ENCODE peak calls at places on chromosomes 7 and 10, in six cellular contexts. C is IMR-90; N is CD8-positive, alpha-beta memory T cell; V is aorta; G is WERI-Rb-1; K is thoracic aorta. T is an unnamed sample.

GRCh38 chr7:24979470-24979862 is 512 bp downstream of the OSBPL3 start:
- DNase-seq in C (peak; percentile 72), N (peak; percentile 75), V (peak; percentile 79), G (peak; percentile 68), K (no peak), T (peak; percentile 88)

GRCh38 chr7:139673230-139673629 is 104.6 kb downstream of the HIPK2 start:
- DNase-seq in C (no peak), N (no peak), V (no peak), G (no peak), K (no peak), T (peak; percentile 77)

GRCh38 chr7:69245646-69246045 is 352.6 kb upstream of the AUTS2 start:
- DNase-seq in C (no peak), N (no peak), V (no peak), G (no peak), K (no peak), T (no peak)

GRCh38 chr10:119246862-119247549 is 39.6 kb downstream of the GRK5 start:
- DNase-seq in C (peak; percentile 97), N (no peak), V (peak; percentile 82), G (no peak), K (peak; percentile 71), T (no peak)

GRCh38 chr10:57925045-57925444 is 342.6 kb downstream of the IPMK start:
- DNase-seq in C (no peak), N (no peak), V (no peak), G (no peak), K (no peak), T (no peak)

GRCh38 chr7:145497911-145498525 is 618.6 kb upstream of the CNTNAP2 start:
- DNase-seq in C (no peak), N (no peak), V (no peak), G (no peak), K (no peak), T (no peak)

GRCh38 chr10:76675951-76676587 is 961.5 kb downstream of the KCNMA1 start:
- DNase-seq in C (no peak), N (no peak), V (peak; percentile 88), G (no peak), K (peak; percentile 49), T (no peak)

GRCh38 chr10:44046605-44047004 is 338.3 kb downstream of the CXCL12 start:
- DNase-seq in C (peak; percentile 52), N (no peak), V (no peak), G (no peak), K (no peak), T (no peak)

GRCh38 chr7:84949067-84949466 is 237.8 kb downstream of the SEMA3D start:
- DNase-seq in C (peak; percentile 8), N (no peak), V (no peak), G (no peak), K (no peak), T (no peak)

GRCh38 chr10:59995862-59996261 is 89.5 kb upstream of the CCDC6 start:
- DNase-seq in C (no peak), N (no peak), V (no peak), G (no peak), K (no peak), T (no peak)

GRCh38 chr7:42128703-42129102 is 108.3 kb downstream of the GLI3 start:
- DNase-seq in C (no peak), N (no peak), V (no peak), G (peak; percentile 32), K (no peak), T (no peak)

DNA sequence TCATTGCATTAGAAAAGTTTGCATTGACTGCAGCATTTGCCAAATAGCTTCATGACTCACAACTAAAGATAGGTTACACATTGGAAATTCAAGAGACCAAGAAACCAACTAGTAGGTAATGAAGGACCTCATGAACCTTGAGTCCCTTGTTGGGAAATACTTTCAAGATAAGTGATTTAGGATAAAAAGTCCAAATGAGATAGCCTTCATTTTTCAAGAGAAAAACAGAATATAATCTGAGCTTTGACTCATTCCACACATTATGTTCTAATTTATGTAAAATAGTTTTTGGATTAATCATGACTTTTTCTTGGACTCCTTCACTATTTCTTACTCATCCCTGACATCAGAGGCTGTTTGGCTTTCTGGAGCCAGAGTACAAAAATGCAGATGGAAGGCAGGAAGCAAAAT is 13.1 kb upstream of the LIPF start:
- DNase-seq in C (peak; percentile 94), N (no peak), V (no peak), G (no peak), K (no peak), T (no peak)
- H3K27me3 ChIP-seq in C (no peaks in the 10 kb centered on the region), N (no peaks in the 10 kb centered on the region), V (no peaks in the 10 kb centered on the region), G (no peaks in the 10 kb centered on the region), K (no peaks in the 10 kb centered on the region), T (no peaks in the 10 kb centered on the region)

GRCh38 chr10:77911535-77912123 is 14.9 kb downstream of the DLG5 start:
- DNase-seq in C (peak; percentile 47), N (no peak), V (no peak), G (no peak), K (no peak), T (no peak)
- H3K27me3 ChIP-seq in C (no peaks in the 10 kb centered on the region), N (no peaks in the 10 kb centered on the region), V (no peaks in the 10 kb centered on the region), G (no peaks in the 10 kb centered on the region), K (no peaks in the 10 kb centered on the region), T (no peaks in the 10 kb centered on the region)

GRCh38 chr7:1232103-1232466 is 587 bp upstream of the UNCX start:
- DNase-seq in C (no peak), N (no peak), V (no peak), G (no peak), K (no peak), T (no peak)
- H3K27me3 ChIP-seq in C (peaks cover 89% of the 10 kb centered on the region), N (peaks cover 54% of the 10 kb centered on the region), V (peaks cover 3% of the 10 kb centered on the region), G (peaks cover 70% of the 10 kb centered on the region), K (peaks cover 44% of the 10 kb centered on the region), T (no peaks in the 10 kb centered on the region)

GRCh38 chr7:150429699-150430098 is 20.7 kb upstream of the GIMAP8 start:
- DNase-seq in C (no peak), N (no peak), V (no peak), G (no peak), K (no peak), T (no peak)
- H3K27me3 ChIP-seq in C (no peaks in the 10 kb centered on the region), N (no peaks in the 10 kb centered on the region), V (no peaks in the 10 kb centered on the region), G (no peaks in the 10 kb centered on the region), K (no peaks in the 10 kb centered on the region), T (no peaks in the 10 kb centered on the region)

DNA sequence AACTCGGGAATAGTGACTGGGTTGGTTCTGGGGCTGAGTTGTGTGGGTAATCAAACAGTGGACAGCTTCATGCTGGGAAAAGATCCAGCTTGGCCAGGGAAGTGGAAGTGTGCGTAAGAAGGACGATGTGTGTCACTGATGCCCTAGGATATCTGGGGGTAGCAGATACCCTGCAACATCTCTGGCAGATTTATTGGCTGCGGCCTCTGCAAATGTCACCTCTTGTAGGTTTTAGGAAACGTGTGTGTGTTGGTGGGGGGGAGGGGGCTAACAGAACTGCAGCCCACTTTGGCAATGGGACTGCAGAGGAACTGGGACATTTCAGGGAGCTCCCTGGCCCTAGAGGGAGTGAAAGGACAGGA is 965 bp upstream of the AGAP3 start:
- DNase-seq in C (no peak), N (no peak), V (no peak), G (no peak), K (no peak), T (no peak)
- H3K27me3 ChIP-seq in C (no peaks in the 10 kb centered on the region), N (no peaks in the 10 kb centered on the region), V (no peaks in the 10 kb centered on the region), G (no peaks in the 10 kb centered on the region), K (no peaks in the 10 kb centered on the region), T (no peaks in the 10 kb centered on the region)

GRCh38 chr7:50781894-50782293 is 802 bp downstream of the GRB10 start:
- DNase-seq in C (no peak), N (no peak), V (no peak), G (no peak), K (no peak), T (no peak)

GRCh38 chr7:50782376-50783208 is at the start of gene GRB10:
- DNase-seq in C (peak; percentile 20), N (no peak), V (peak; percentile 56), G (no peak), K (no peak), T (no peak)

GRCh38 chr7:50783304-50783703 is 608 bp upstream of the GRB10 start:
- DNase-seq in C (no peak), N (no peak), V (no peak), G (no peak), K (no peak), T (no peak)

GRCh38 chr7:50785346-50785745 is 2.6 kb upstream of the GRB10 start:
- DNase-seq in C (no peak), N (no peak), V (no peak), G (no peak), K (no peak), T (no peak)

DNA sequence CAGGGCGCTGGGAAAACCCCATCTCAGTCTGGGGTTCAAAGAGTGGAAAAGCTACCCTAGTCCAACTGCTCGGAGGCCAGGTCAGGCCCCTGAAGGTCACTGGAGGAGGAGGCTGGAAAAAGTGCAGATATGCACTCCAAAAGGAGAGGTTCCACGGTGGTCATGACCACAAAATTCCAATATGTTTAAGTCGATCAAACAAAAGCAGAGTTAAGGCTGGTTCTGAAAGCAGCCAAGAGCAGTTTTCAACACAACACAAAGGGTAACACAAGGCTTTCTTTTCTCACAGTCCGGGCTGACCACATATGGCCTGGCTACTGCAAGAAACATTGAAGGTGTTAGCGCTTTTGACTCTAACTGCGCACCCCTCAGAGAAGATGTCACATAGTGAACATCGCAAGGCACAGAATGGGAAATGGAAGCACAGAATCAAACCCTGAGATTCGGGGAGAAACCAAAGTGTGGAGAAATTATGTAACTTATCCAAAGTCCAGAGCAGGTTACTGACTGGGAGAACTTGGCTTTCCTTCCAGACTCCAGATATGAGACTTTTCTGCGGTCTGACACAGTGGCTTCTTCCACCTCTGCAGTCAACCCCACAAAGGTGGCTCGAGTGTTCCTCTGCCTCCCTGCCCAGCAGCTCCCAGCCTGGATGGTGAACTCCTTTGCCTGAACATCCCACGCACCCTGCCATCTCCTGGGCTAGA is 1.3 kb upstream of the GRB10 start:
- DNase-seq in C (peak; percentile 29), N (no peak), V (no peak), G (no peak), K (no peak), T (no peak)
- H3K27me3 ChIP-seq in C (no peaks in the 10 kb centered on the region), N (no peaks in the 10 kb centered on the region), V (no peaks in the 10 kb centered on the region), G (peaks cover 48% of the 10 kb centered on the region), K (no peaks in the 10 kb centered on the region), T (no peaks in the 10 kb centered on the region)

DNA sequence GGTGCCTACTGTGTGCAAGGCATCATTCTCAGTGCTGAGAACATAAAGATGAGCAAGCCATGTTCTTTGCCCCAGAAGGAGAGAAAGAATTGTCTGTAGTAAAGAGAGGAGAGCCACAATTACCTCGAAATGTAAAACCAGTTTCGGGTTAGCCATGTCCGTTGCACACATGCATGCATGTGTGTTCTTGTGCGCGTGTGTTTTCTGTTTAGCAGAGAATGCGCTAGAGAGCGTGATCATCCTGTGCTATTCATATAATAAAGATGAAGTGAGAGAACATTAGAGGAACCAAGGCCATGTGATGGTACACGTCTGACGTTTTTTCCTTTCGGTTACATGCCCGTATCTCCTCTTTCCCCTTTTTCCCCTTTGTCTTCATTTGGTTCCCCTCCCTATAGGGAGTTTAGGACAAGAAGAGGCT is 158.2 kb downstream of the CELF2 start:
- DNase-seq in C (no peak), N (no peak), V (no peak), G (no peak), K (no peak), T (no peak)
- H3K27me3 ChIP-seq in C (no peaks in the 10 kb centered on the region), N (no peaks in the 10 kb centered on the region), V (no peaks in the 10 kb centered on the region), G (no peaks in the 10 kb centered on the region), K (no peaks in the 10 kb centered on the region), T (no peaks in the 10 kb centered on the region)

T was measured in GM06990.